ENCODE peak calls at places on chromosome 1, in eight cellular contexts. C is neural progenitor cell, S is body of pancreas, D is stomach, A is fibroblast of lung, X is dorsolateral prefrontal cortex, I is left lung, R is brain microvascular endothelial cell. U is an unnamed sample.

GRCh38 chr1:22210636-22211035 is 67.7 kb upstream of the WNT4 start:
- DNase-seq in S (no peak), A (no peak), X (no peak), I (peak; percentile 14), C (no peak), D (no peak), R (no peak), U (no peak)

GRCh38 chr1:169568497-169568896 is 17.8 kb downstream of the F5 start:
- DNase-seq in I (no peak), D (no peak), A (no peak), R (no peak), X (no peak), C (no peak), S (no peak), U (no peak)

GRCh38 chr1:220962031-220962751 is 82.9 kb downstream of the HLX start:
- DNase-seq in A (peak; percentile 98), C (no peak), S (no peak), R (peak; percentile 66), I (no peak), X (no peak), D (no peak), U (no peak)

GRCh38 chr1:81699234-81699633 is 101.5 kb upstream of the ADGRL2 start:
- DNase-seq in A (peak; percentile 95), S (no peak), D (no peak), R (peak; percentile 80), I (no peak), C (peak; percentile 22), X (no peak), U (no peak)

GRCh38 chr1:227094249-227094966 is 154.3 kb downstream of the COQ8A start:
- DNase-seq in I (no peak), R (no peak), S (peak; percentile 28), X (no peak), A (peak; percentile 27), D (peak; percentile 69), C (no peak), U (no peak)

GRCh38 chr1:29974345-29974744 is 738.0 kb downstream of the PTPRU start:
- DNase-seq in I (no peak), D (no peak), R (peak; percentile 85), A (peak; percentile 97), C (peak; percentile 32), S (no peak), X (no peak), U (no peak)

GRCh38 chr1:160117709-160118183 is 2.2 kb downstream of the ATP1A2 start:
- DNase-seq in S (no peak), X (peak; percentile 72), I (peak; percentile 56), C (peak; percentile 72), A (peak; percentile 35), R (no peak), D (peak; percentile 32), U (no peak)

GRCh38 chr1:241614144-241614543 is 26.0 kb downstream of the CHML start:
- DNase-seq in S (no peak), A (peak; percentile 45), I (no peak), R (peak; percentile 31), D (no peak), X (no peak), C (no peak), U (no peak)

GRCh38 chr1:25873120-25873519 is 2.4 kb downstream of the PAQR7 start:
- DNase-seq in I (peak; percentile 37), C (peak; percentile 26), D (peak; percentile 61), X (peak; percentile 22), R (no peak), S (no peak), A (no peak), U (no peak)

GRCh38 chr1:67536957-67537646 is 106.9 kb upstream of the SERBP1 start:
- DNase-seq in R (no peak), S (no peak), A (peak; percentile 9), D (no peak), C (no peak), X (no peak), I (no peak), U (no peak)
- H3K27ac ChIP-seq in R (no peak overlapping the region), S (no peak overlapping the region), A (no peak overlapping the region), D (no peak overlapping the region), C (no peak overlapping the region), X (no peak overlapping the region), I (no peak overlapping the region), U (no peak overlapping the region)

DNA sequence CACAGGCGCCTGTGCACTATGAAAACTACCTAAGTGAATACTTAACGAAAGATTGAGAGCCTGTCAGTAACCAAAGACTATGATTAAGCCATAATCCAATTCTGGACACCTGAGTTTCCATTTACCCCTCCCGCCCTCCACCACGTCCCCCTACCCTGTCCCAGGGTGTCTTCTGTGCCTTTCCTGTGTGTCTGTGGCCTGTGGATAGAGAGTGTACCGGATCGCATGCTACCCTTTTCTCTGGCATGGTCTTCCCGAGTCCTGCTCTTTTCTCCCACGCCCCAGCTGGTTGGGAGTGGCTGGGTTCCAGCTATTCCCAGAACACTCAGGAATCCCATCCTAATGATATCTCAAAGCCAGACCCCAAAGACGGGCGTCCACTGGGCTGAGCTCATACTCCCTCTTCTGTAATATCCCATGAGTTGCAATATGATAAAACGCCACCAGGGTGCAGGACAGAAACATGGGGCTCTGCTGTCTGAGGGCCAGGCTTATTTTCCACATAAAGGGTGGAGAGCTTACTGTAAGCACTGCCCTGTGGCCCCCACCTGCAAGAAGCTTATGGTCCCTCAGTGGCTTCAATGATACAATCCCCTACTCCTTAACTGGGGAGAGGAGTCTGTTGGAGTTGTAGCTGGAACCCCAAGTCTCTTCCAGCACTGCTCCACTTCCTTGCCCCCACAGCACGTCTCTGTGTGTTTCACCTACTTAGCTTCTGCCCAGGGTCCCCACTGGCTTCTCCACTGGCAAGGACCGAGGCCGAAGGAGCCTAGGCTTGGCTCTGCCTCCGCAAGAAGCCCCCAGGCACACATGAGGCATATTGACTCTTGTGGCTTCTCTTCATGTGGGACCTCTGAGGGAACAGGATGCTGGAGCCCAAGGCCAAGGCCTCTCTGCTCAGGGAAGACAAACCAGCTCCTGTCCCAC is 17.6 kb upstream of the ALX3 start:
- DNase-seq in C (peak; percentile 68), A (peak; percentile 36), S (peak; percentile 61), R (peak; percentile 59), X (no peak), D (peak; percentile 52), I (no peak), U (peak; percentile 20)
- H3K27me3 ChIP-seq in C (peaks cover 62% of the 10 kb centered on the region), A (peaks cover 27% of the 10 kb centered on the region), S (no peaks in the 10 kb centered on the region), R (peaks cover 40% of the 10 kb centered on the region), X (peaks cover 28% of the 10 kb centered on the region), D (no peaks in the 10 kb centered on the region), I (peaks cover 46% of the 10 kb centered on the region), U (peaks cover 32% of the 10 kb centered on the region)

DNA sequence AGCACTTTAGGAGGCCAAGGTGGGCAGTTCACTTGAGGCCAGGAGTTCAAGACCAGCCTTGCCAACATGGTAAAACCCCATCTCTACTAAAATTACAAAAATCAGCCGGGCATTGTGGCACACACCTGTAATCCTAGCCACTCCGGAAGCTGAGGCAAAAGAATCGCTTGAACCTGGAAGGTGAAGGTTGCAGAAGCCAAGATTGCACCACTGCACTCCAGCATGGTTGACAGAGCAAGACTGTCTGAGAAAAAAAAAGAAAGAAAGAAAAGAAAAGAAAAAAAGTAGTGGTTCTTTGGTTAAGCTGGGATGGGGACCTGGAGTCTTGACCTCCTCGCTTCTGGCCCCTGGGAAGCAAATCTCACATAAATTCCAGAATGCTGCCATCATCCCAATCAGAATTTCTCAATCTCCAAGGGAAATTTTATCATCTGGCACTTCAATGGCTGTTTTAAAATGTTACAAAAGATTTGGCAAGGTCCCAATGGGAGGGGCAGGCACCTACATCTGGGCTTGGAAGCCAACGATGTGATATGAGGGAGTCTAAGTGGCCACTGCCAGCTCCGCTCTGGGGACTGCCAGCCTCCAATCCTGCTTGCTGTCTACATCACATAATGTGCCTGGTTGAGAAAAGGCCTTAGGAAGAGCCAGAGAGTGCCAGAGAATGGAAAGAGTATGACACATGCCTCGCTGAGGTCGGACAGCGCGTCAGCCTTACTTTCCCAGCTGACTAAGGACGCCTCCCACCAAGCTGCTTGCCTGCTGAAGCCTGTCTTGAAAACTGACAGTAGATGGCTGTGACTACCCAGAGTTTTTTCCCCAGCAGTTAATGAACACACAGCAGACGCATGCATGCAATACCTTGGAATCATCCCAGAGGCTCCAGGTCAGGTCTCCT is 42.1 kb upstream of the SRP9 start:
- DNase-seq in A (peak; percentile 98), D (peak; percentile 74), R (peak; percentile 95), S (peak; percentile 57), C (peak; percentile 23), X (peak; percentile 29), I (peak; percentile 45), U (no peak)
- TF ChIP-seq CTCF in A (no peak), D (no peak), R (peak; percentile 33), S (no peak), C (no peak), X (no peak), I (no peak), U (no peak)

DNA sequence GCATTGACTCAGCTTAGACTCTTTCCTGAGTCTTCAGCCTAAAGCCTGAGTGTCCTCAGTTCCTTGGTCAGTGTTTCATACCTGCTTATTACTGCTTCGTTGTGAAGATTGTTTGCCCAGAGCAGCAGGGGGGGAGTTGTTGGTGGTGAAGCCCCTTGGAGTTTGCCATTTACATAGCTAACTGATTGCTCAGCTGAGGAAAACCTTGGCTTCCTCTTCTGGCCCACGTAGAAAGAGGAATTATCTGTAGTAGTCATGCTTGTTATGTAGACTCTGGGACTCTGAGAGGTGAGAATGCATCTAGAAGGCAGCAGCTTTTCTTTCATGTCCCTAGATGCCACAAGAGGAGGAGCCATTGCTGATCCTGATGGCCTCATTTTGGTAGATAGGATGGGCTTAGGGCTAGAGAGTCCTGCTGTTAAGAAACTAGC is 125.9 kb downstream of the MAST2 start:
- DNase-seq in X (no peak), S (no peak), D (no peak), A (peak; percentile 95), R (peak; percentile 88), I (no peak), C (peak; percentile 20), U (no peak)
- H3K27ac ChIP-seq in X (no peak overlapping the region), S (no peak overlapping the region), D (no peak overlapping the region), A (no peak overlapping the region), R (peak overlapping the region; percentile 41), I (no peak overlapping the region), C (no peak overlapping the region), U (no peak overlapping the region)

GRCh38 chr1:31788825-31789256 is 24.7 kb upstream of the ADGRB2 start:
- DNase-seq in X (no peak), R (peak; percentile 57), A (peak; percentile 80), I (no peak), D (no peak), S (no peak), C (no peak), U (no peak)
- H3K27me3 ChIP-seq in X (no peaks in the 10 kb centered on the region), R (no peaks in the 10 kb centered on the region), A (no peaks in the 10 kb centered on the region), I (peaks cover 8% of the 10 kb centered on the region), D (no peaks in the 10 kb centered on the region), S (no peaks in the 10 kb centered on the region), C (no peaks in the 10 kb centered on the region), U (no peaks in the 10 kb centered on the region)

DNA sequence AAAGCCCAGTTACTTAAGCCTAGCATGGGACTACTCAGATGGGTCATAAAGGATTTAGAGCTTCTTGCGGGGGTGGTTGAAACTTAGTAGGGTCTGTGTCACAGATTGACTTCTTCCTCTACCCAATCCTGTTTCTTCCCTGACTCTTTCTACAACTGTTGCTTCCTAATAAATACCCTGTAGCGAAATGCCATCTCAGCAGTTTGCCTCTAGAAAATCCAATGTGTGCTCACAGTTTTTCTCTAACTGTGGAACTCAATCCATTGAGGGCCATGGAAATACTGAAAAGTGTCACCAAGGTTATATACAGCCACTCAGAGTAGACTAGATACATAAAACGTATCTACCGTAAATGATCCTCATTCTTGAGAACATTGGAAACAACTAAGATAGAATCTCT is 217.7 kb downstream of the COL24A1 start:
- DNase-seq in R (no peak), S (no peak), C (no peak), A (no peak), I (no peak), D (no peak), X (no peak), U (no peak)
- TF ChIP-seq CTCF in R (no peak), S (no peak), C (no peak), A (no peak), I (no peak), D (no peak), X (no peak), U (no peak)

U was measured in CD4-positive, alpha-beta T cell.